ENCODE peak calls at places on chromosomes 4 and X, in five cellular contexts. B is CD4-positive, CD25-positive, alpha-beta regulatory T cell; D is psoas muscle; E is lower lobe of right lung; R is HCT116. A is an unnamed sample.

GRCh38 chr4:72205831-72206230 is 174.0 kb downstream of the NPFFR2 start:
- ATAC-seq in E (no peak), R (no peak), D (no peak), B (no peak), A (no peak)

GRCh38 chrX:119118780-119119395 is 8.7 kb downstream of the KIAA1210 start:
- ATAC-seq in E (peak; percentile 71), R (peak; percentile 99), D (no peak), B (no peak), A (peak; percentile 36)

GRCh38 chrX:121121021-121121420 is 73.6 kb downstream of the GLUD2 start:
- ATAC-seq in B (no peak), D (no peak), E (no peak), R (no peak), A (no peak)

GRCh38 chrX:147476008-147476407 is 435.7 kb upstream of the FMR1 start:
- ATAC-seq in D (no peak), E (no peak), R (no peak), B (no peak), A (no peak)

GRCh38 chrX:103464071-103464773 is 55.1 kb downstream of the RAB40A start:
- ATAC-seq in E (peak; percentile 79), D (no peak), B (peak; percentile 66), R (peak; percentile 82), A (peak; percentile 66)

GRCh38 chrX:132631579-132632232 is 142.9 kb upstream of the MBNL3 start:
- ATAC-seq in E (peak; percentile 49), D (no peak), R (peak; percentile 75), B (no peak), A (no peak)

GRCh38 chr4:105093975-105094374 is 52.7 kb upstream of the TET2 start:
- ATAC-seq in D (no peak), B (no peak), E (no peak), R (no peak), A (no peak)

GRCh38 chr4:179151770-179152169 is 1709.5 kb upstream of the AGA start:
- ATAC-seq in R (no peak), E (no peak), B (no peak), D (no peak), A (peak; percentile 28)

GRCh38 chr4:112510468-112511293 is 5.3 kb downstream of the NEUROG2 start:
- ATAC-seq in R (no peak), B (no peak), D (no peak), E (peak; percentile 20), A (no peak)

GRCh38 chr4:184331155-184331995 is 113.7 kb upstream of the ENPP6 start:
- ATAC-seq in D (peak; percentile 80), R (no peak), B (no peak), E (peak; percentile 86), A (peak; percentile 66)

GRCh38 chr4:73499996-73500765 is 18.6 kb downstream of the AFM start:
- ATAC-seq in B (no peak), E (peak; percentile 54), D (no peak), R (no peak), A (no peak)

GRCh38 chr4:163582688-163583087 is 88.2 kb downstream of the TMA16 start:
- ATAC-seq in D (no peak), E (no peak), R (no peak), B (no peak), A (no peak)

GRCh38 chr4:23483320-23483958 is 406.4 kb downstream of the PPARGC1A start:
- ATAC-seq in B (no peak), R (no peak), D (no peak), E (no peak), A (peak; percentile 60)

GRCh38 chr4:2733844-2734574 is 22.1 kb downstream of the TNIP2 start:
- ATAC-seq in B (no peak), R (no peak), E (peak; percentile 6), D (no peak), A (no peak)

GRCh38 chr4:179595671-179596410 is 2153.6 kb upstream of the AGA start:
- ATAC-seq in B (no peak), R (peak; percentile 44), D (no peak), E (no peak), A (no peak)

GRCh38 chrX:46637937-46638336 is 64.4 kb downstream of the CHST7 start:
- ATAC-seq in E (no peak), R (peak; percentile 50), D (no peak), B (no peak), A (no peak)

GRCh38 chr4:44738615-44739014 is 12.3 kb upstream of the GNPDA2 start:
- ATAC-seq in R (no peak), E (no peak), D (no peak), B (no peak), A (no peak)

GRCh38 chr4:77007358-77008230 is 58.0 kb downstream of the SEPTIN11 start:
- ATAC-seq in E (peak; percentile 95), B (peak; percentile 37), D (no peak), R (no peak), A (peak; percentile 80)

GRCh38 chr4:42612898-42613297 is 44.0 kb downstream of the ATP8A1 start:
- ATAC-seq in E (no peak), B (no peak), D (no peak), R (no peak), A (no peak)

GRCh38 chrX:13253223-13253622 is 66.6 kb downstream of the ATXN3L start:
- ATAC-seq in B (no peak), D (no peak), E (no peak), R (no peak), A (no peak)

GRCh38 chrX:13254076-13254785 is 65.6 kb downstream of the ATXN3L start:
- ATAC-seq in R (no peak), D (no peak), E (peak; percentile 74), B (no peak), A (no peak)

GRCh38 chrX:13252726-13253125 is 67.1 kb downstream of the ATXN3L start:
- ATAC-seq in D (no peak), E (no peak), R (no peak), B (no peak), A (no peak)

GRCh38 chrX:13256562-13256961 is 63.3 kb downstream of the ATXN3L start:
- ATAC-seq in E (no peak), R (no peak), B (no peak), D (no peak), A (no peak)

GRCh38 chrX:13254870-13255269 is 65.0 kb downstream of the ATXN3L start:
- ATAC-seq in B (no peak), D (no peak), E (no peak), R (no peak), A (no peak)
- H3K4me1 ChIP-seq in B (no peaks in the 10 kb centered on the region), D (no peaks in the 10 kb centered on the region), E (no peaks in the 10 kb centered on the region), R (peaks cover 7% of the 10 kb centered on the region), A (no peaks in the 10 kb centered on the region)

DNA sequence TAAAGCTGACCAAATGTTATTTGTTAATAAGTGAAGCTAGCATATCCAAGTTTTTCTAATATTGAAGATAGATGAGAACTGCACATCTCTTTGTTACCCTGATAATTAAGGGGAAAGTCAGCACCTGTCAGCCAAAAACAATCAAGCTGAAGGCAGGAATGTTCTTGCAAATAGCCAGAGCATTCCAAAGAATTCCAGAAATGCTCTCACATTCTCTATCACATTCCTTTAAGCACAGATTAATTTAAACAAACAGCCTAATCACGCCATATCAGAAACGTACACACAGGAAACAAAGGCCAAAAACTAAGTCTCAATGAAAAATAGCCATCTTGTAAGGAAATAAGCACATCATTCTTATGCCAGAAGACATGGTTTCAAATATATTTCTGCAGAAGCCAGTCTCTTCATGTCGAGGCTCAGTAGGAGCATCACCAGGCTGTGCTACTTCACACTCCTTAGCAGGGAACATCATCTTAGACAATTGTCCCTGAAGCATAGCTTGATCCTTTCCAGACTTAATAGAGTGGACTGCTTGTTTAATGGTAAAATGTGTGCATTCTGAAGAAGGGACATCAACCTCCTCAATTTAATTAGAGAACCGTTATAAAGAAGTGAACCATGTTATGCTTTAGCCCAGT is 252.9 kb upstream of the TTC29 start:
- ATAC-seq in D (no peak), E (no peak), R (no peak), B (no peak), A (no peak)
- H3K4me1 ChIP-seq in D (no peaks in the 10 kb centered on the region), E (peaks cover 7% of the 10 kb centered on the region), R (no peaks in the 10 kb centered on the region), B (no peaks in the 10 kb centered on the region), A (no peaks in the 10 kb centered on the region)

GRCh38 chr4:101347267-101347556 is at the start of gene PPP3CA:
- ATAC-seq in E (peak; percentile 32), R (no peak), D (no peak), B (peak; percentile 20), A (no peak)
- H3K4me1 ChIP-seq in E (peaks cover 32% of the 10 kb centered on the region), R (peaks cover 39% of the 10 kb centered on the region), D (peaks cover 22% of the 10 kb centered on the region), B (peaks cover 19% of the 10 kb centered on the region), A (peaks cover 5% of the 10 kb centered on the region)

GRCh38 chr4:78780093-78780492 is 3.9 kb downstream of the BMP2K start:
- ATAC-seq in R (no peak), E (no peak), D (no peak), B (no peak), A (no peak)

GRCh38 chr4:78781086-78781630 is 5.0 kb downstream of the BMP2K start:
- ATAC-seq in B (no peak), E (no peak), R (no peak), D (no peak), A (no peak)

GRCh38 chr4:78784255-78784654 is 8.1 kb downstream of the BMP2K start:
- ATAC-seq in E (no peak), B (no peak), D (peak; percentile 89), R (no peak), A (no peak)

GRCh38 chr4:78779280-78779679 is 3.1 kb downstream of the BMP2K start:
- ATAC-seq in R (no peak), B (no peak), D (no peak), E (no peak), A (no peak)

GRCh38 chr4:78781925-78782324 is 5.8 kb downstream of the BMP2K start:
- ATAC-seq in B (no peak), E (peak; percentile 95), D (no peak), R (no peak), A (no peak)
- H3K4me1 ChIP-seq in B (peaks cover 9% of the 10 kb centered on the region), E (peaks cover 28% of the 10 kb centered on the region), D (peaks cover 82% of the 10 kb centered on the region), R (peaks cover 9% of the 10 kb centered on the region), A (peaks cover 5% of the 10 kb centered on the region)

GRCh38 chr4:75726577-75726976 is 2.2 kb downstream of the USO1 start:
- ATAC-seq in R (no peak), E (no peak), D (no peak), B (no peak), A (no peak)
- H3K4me1 ChIP-seq in R (peaks cover 15% of the 10 kb centered on the region), E (peaks cover 64% of the 10 kb centered on the region), D (peaks cover 49% of the 10 kb centered on the region), B (peaks cover 40% of the 10 kb centered on the region), A (peaks cover 78% of the 10 kb centered on the region)

GRCh38 chrX:21960569-21960968 is 20.1 kb downstream of the SMS start:
- ATAC-seq in E (no peak), B (no peak), D (no peak), R (no peak), A (no peak)
- H3K4me1 ChIP-seq in E (peaks cover 9% of the 10 kb centered on the region), B (peaks cover 17% of the 10 kb centered on the region), D (no peaks in the 10 kb centered on the region), R (no peaks in the 10 kb centered on the region), A (no peaks in the 10 kb centered on the region)

GRCh38 chr4:30753316-30753715 is 33.1 kb downstream of the PCDH7 start:
- ATAC-seq in D (no peak), E (no peak), B (no peak), R (peak; percentile 59), A (peak; percentile 43)
- H3K4me1 ChIP-seq in D (no peaks in the 10 kb centered on the region), E (no peaks in the 10 kb centered on the region), B (no peaks in the 10 kb centered on the region), R (peaks cover 81% of the 10 kb centered on the region), A (peaks cover 44% of the 10 kb centered on the region)

GRCh38 chr4:139144911-139145551 is 32.0 kb downstream of the ELF2 start:
- ATAC-seq in B (no peak), R (no peak), D (peak; percentile 65), E (peak; percentile 22), A (no peak)
- H3K4me1 ChIP-seq in B (no peaks in the 10 kb centered on the region), R (no peaks in the 10 kb centered on the region), D (peaks cover 59% of the 10 kb centered on the region), E (peaks cover 23% of the 10 kb centered on the region), A (peaks cover 15% of the 10 kb centered on the region)

A was measured in gastroesophageal sphincter.